ENCODE peak calls at places on chromosomes 5 and 9, in five cellular contexts. T, S, O, G and J are unnamed samples.

GRCh38 chr9:87722393-87722792 is 3.5 kb upstream of the CTSL start:
- DNase-seq in G (no peak), T (no peak), O (no peak), S (no peak), J (no peak)

GRCh38 chr9:121299467-121300282 is 31.7 kb downstream of the GSN start:
- DNase-seq in S (peak; percentile 73), O (peak; percentile 55), G (peak; percentile 90), T (no peak), J (peak; percentile 91)

GRCh38 chr9:9100070-9100469 is 1300.5 kb upstream of the DMAC1 start:
- DNase-seq in T (no peak), G (no peak), O (no peak), S (no peak), J (no peak)

GRCh38 chr9:72579880-72580570 is 58.6 kb downstream of the TMC1 start:
- DNase-seq in T (no peak), S (no peak), G (no peak), O (no peak), J (no peak)

GRCh38 chr9:85742630-85742928 is 825 bp upstream of the AGTPBP1 start:
- DNase-seq in G (no peak), S (no peak), O (no peak), T (no peak), J (no peak)

GRCh38 chr5:71836547-71837112 is 117.6 kb downstream of the CARTPT start:
- DNase-seq in G (no peak), S (no peak), T (no peak), O (no peak), J (no peak)

GRCh38 chr5:148820778-148821395 is 5.5 kb upstream of the ADRB2 start:
- DNase-seq in S (no peak), O (no peak), T (peak; percentile 44), G (no peak), J (no peak)

GRCh38 chr5:146340260-146341081 is 1.8 kb downstream of the POU4F3 start:
- DNase-seq in O (peak; percentile 55), T (peak; percentile 4), S (peak; percentile 39), G (no peak), J (peak; percentile 53)

GRCh38 chr9:35618854-35619799 is 914 bp upstream of the CD72 start:
- DNase-seq in O (no peak), S (no peak), T (peak; percentile 94), G (no peak), J (no peak)

GRCh38 chr9:4301302-4301701 is 1.4 kb upstream of the GLIS3 start:
- DNase-seq in O (no peak), T (no peak), G (no peak), S (no peak), J (no peak)

DNA sequence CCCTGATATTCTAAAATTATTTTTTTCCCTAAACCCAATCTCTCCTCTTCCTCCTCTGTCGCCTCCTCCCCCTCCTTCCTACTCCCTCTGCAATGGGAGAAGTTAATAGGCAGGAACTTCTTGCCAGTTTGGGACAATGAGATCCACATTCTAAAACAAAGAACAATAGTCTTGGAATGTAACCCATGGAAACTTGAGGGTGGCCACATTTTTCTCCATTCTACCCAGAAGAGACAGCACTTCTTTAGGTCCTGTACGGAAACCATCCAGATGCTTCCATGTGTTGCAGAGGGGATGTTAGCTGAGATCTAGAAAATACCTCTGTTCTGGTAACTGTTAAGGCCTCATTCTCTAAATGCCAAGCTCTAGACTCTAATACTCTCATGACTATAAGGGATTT is 10.0 kb downstream of the SPARC start:
- DNase-seq in T (no peak), G (no peak), O (no peak), S (no peak), J (no peak)
- H3K27ac ChIP-seq in T (no peak overlapping the region), G (peak overlapping the region; percentile 92), O (peak overlapping the region; percentile 84), S (peak overlapping the region; percentile 48), J (peak overlapping the region; percentile 95)

DNA sequence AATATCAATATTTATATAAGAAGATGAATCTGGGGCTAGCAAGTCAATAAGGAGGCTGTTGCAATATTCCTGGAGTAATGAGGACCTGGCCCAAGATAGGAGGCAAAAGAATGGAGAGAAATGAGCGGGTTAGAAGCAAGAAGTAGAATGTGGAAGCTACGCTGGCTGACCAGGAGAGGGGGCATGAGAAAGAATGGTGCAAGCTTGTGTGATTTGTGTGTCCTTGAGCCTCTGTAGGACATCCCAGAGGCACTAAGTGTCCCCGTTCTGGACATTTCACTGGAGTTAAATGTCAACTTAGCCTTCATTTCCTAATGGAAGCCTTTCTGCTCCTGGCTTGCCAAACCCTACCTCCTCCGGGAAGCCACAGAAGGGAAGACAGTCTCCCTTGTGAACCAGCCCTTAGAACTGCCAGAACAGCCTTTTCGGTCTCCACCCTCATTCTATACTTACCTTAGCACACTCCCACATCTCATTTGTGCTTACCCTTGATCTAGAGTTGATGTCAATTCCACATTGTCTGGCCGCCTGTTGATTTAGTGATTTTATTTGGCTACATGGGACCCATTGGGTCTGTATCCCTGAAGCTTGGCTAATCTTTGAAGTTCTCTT is 6.7 kb upstream of the PDE6A start:
- DNase-seq in G (no peak), T (no peak), S (no peak), O (no peak), J (no peak)
- TF ChIP-seq CTCF in G (no peak), T (peak; percentile 30), S (no peak), O (no peak), J (no peak)

GRCh38 chr5:33319841-33320240 is 120.9 kb upstream of the TARS1 start:
- DNase-seq in T (peak; percentile 16), S (no peak), G (no peak), O (no peak), J (no peak)
- H3K4me1 ChIP-seq in T (peaks cover 50% of the 10 kb centered on the region), S (no peaks in the 10 kb centered on the region), G (no peaks in the 10 kb centered on the region), O (no peaks in the 10 kb centered on the region), J (peaks cover 21% of the 10 kb centered on the region)

DNA sequence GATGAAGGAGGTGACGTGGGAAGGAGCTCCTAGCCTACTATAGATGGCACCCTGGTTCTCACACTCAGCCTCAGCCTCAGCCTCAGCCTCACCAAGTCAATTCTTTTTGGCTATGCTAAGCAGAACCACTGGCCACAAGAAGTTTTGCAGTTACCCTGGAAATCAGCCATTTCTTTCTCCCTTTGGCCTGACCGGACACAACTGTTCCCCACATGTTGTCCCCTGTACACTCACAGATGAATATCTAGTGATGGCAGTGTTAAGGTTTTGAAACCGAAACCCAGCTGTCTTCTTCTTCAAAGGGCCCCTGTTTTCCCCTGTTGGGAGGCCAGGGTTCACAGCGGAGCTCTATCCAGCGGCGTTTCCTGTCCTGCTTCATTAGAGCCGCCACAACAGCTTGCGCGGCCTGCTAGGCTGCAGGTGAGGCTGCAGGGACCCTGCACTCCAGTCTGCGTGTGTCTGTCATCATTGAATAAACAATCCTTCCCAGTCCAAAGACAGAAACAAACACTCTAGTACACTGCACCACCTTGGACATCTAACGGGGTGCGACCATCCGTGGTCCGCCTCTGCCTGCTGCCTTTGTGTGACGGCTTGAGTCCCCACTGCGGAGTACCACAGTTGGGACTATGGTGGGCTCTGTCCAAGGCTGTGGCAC is 250.5 kb downstream of the DENND1A start:
- DNase-seq in O (no peak), S (no peak), T (peak; percentile 96), G (no peak), J (no peak)
- H3K27ac ChIP-seq in O (no peak overlapping the region), S (peak overlapping the region; percentile 18), T (peak overlapping the region; percentile 92), G (no peak overlapping the region), J (no peak overlapping the region)

DNA sequence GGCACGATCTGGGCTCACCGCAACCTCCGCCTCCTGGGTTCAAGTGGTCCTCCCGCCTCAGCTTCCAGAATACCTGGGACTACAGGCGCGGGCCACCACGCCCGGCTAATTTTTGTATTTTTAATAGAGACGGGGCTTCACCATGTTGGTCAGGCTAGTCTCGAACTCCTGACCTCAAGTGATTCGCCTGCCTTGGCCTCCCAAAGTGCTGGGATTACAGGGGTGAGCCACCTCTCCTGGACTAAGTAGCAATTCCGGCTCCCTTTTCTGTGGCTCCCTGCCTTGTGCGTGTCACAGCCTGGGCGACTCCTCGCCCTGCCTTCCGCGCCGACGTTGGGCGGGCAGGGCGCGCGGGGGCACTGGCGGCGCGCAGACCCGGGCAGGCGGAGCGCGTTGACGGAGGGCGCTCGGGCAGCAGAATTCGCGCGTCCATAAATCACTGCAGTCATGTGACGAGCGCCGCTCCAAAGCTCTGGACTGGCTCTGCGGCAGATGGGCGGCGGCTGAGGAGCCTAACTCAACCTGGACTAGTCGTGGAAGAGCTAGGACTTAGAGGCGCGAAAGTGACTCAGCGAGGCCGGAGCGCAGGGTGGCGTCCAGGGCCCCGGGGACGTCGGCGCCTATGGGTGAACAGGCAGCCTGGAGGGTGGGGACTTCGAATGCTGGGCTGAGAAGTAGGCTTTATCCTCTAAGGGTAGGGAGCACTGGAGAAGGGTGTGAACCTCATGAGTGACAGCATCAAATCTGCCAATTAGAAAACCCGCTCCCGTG is 1.4 kb upstream of the CIZ1 start:
- DNase-seq in T (no peak), O (peak; percentile 83), S (peak; percentile 93), G (peak; percentile 86), J (peak; percentile 75)
- TF ChIP-seq CTCF in T (no peak), O (no peak), S (peak; percentile 44), G (peak; percentile 71), J (no peak)

GRCh38 chr9:110112792-110113191 is 95.2 kb downstream of the C9orf152 start:
- DNase-seq in G (no peak), S (no peak), T (no peak), O (no peak), J (no peak)
- H3K4me1 ChIP-seq in G (no peaks in the 10 kb centered on the region), S (no peaks in the 10 kb centered on the region), T (peaks cover 66% of the 10 kb centered on the region), O (peaks cover 40% of the 10 kb centered on the region), J (peaks cover 90% of the 10 kb centered on the region)